ENCODE peak calls at places on chromosomes 1 and 21, in seven cellular contexts. K is epithelial cell of esophagus, H is lower leg skin, M is OCI-LY7, Q is GM20000, Y is bronchial epithelial cell, L is prostate gland. G is an unnamed sample.

GRCh38 chr1:219812491-219813221 is 115.7 kb downstream of the SLC30A10 start:
- DNase-seq in K (peak; percentile 77), L (peak; percentile 13), Q (peak; percentile 60), Y (peak; percentile 66), M (peak; percentile 67), H (no peak), G (no peak)

GRCh38 chr1:13836136-13836535 is 136.1 kb downstream of the PRDM2 start:
- DNase-seq in Y (no peak), M (no peak), Q (no peak), L (no peak), H (no peak), K (no peak), G (no peak)

GRCh38 chr1:172279951-172280350 is 140.5 kb upstream of the C1orf105 start:
- DNase-seq in Q (no peak), Y (peak; percentile 47), K (peak; percentile 39), L (no peak), H (no peak), M (no peak), G (no peak)

GRCh38 chr21:41634858-41635257 is 126.9 kb upstream of the TMPRSS2 start:
- DNase-seq in M (no peak), K (peak; percentile 93), L (no peak), H (peak; percentile 71), Y (peak; percentile 89), Q (no peak), G (no peak)

GRCh38 chr1:66556161-66556611 is 22.2 kb downstream of the SGIP1 start:
- DNase-seq in Y (peak; percentile 80), Q (no peak), H (no peak), K (peak; percentile 65), L (no peak), M (no peak), G (no peak)

GRCh38 chr21:46322351-46323226 is 1.1 kb downstream of the C21orf58 start:
- DNase-seq in H (no peak), M (peak; percentile 46), Y (peak; percentile 27), K (peak; percentile 48), L (no peak), Q (peak; percentile 7), G (no peak)

GRCh38 chr1:241560511-241561187 is 28.5 kb downstream of the KMO start:
- DNase-seq in M (no peak), L (no peak), H (no peak), Q (no peak), Y (no peak), K (no peak), G (no peak)

GRCh38 chr1:231872461-231872910 is 245.9 kb downstream of the DISC1 start:
- DNase-seq in H (no peak), M (no peak), Y (peak; percentile 20), Q (no peak), L (no peak), K (no peak), G (no peak)

GRCh38 chr1:110005971-110006370 is 21.4 kb downstream of the AHCYL1 start:
- DNase-seq in L (no peak), Q (no peak), K (no peak), H (no peak), Y (no peak), M (no peak), G (no peak)

GRCh38 chr1:220166853-220167252 is 72.9 kb downstream of the IARS2 start:
- DNase-seq in K (no peak), L (no peak), Y (no peak), Q (no peak), H (no peak), M (no peak), G (no peak)

GRCh38 chr1:90835661-90836344 is 118.7 kb upstream of the BARHL2 start:
- DNase-seq in K (no peak), H (no peak), L (no peak), Y (no peak), Q (no peak), M (no peak), G (peak; percentile 11)

GRCh38 chr1:228070173-228070572 is 12.3 kb upstream of the ARF1 start:
- DNase-seq in H (no peak), L (no peak), K (no peak), Y (no peak), M (no peak), Q (no peak), G (no peak)

GRCh38 chr1:82317671-82318070 is 516.9 kb downstream of the ADGRL2 start:
- DNase-seq in L (no peak), K (peak; percentile 65), M (no peak), Y (peak; percentile 84), H (no peak), Q (no peak), G (no peak)

GRCh38 chr1:201750934-201751333 is 78.0 kb upstream of the IPO9 start:
- DNase-seq in K (peak; percentile 46), L (no peak), M (no peak), Q (no peak), H (no peak), Y (peak; percentile 51), G (no peak)

GRCh38 chr1:44828841-44829440 is 14.1 kb downstream of the PTCH2 start:
- DNase-seq in L (no peak), K (no peak), Y (no peak), M (no peak), Q (no peak), H (no peak), G (no peak)

GRCh38 chr1:55684131-55684650 is 469.0 kb upstream of the USP24 start:
- DNase-seq in K (no peak), L (no peak), M (no peak), H (no peak), Q (no peak), Y (no peak), G (no peak)

GRCh38 chr1:221247050-221247449 is 367.8 kb downstream of the HLX start:
- DNase-seq in M (no peak), L (no peak), Q (no peak), Y (no peak), K (no peak), H (no peak), G (no peak)

GRCh38 chr21:44544566-44544965 is 4.6 kb upstream of the KRTAP10-1 start:
- DNase-seq in M (no peak), L (no peak), Y (no peak), Q (no peak), H (peak; percentile 40), K (no peak), G (no peak)

GRCh38 chr21:44521928-44522752 is 17.9 kb downstream of the KRTAP10-1 start:
- DNase-seq in L (no peak), K (no peak), Y (no peak), H (peak; percentile 76), Q (no peak), M (no peak), G (no peak)

GRCh38 chr21:27290020-27290419 is 323.1 kb upstream of the ADAMTS5 start:
- DNase-seq in Y (no peak), M (no peak), H (no peak), Q (no peak), L (no peak), K (no peak), G (no peak)

GRCh38 chr1:204544321-204544720 is 28.1 kb downstream of the MDM4 start:
- DNase-seq in H (no peak), Y (peak; percentile 79), Q (no peak), K (peak; percentile 54), L (no peak), M (no peak), G (no peak)

GRCh38 chr1:165629848-165630628 is 996 bp upstream of the MGST3 start:
- DNase-seq in K (no peak), L (peak; percentile 5), Q (no peak), H (no peak), Y (no peak), M (peak; percentile 72), G (no peak)

GRCh38 chr1:192260076-192260475 is 56.7 kb upstream of the RGS21 start:
- DNase-seq in Q (no peak), K (peak; percentile 6), M (no peak), H (no peak), Y (peak; percentile 47), L (no peak), G (no peak)

GRCh38 chr1:211529453-211529852 is 37.5 kb upstream of the RD3 start:
- DNase-seq in Q (no peak), L (peak; percentile 37), M (no peak), Y (peak; percentile 60), H (no peak), K (peak; percentile 27), G (no peak)
- TF ChIP-seq CTCF in Q (no peak), L (no peak), M (no peak), Y (no peak), H (no peak), K (no peak), G (no peak)

GRCh38 chr1:152585586-152585985 is 5.3 kb upstream of the LCE3D start:
- DNase-seq in L (no peak), Q (no peak), Y (no peak), M (no peak), K (no peak), H (no peak), G (no peak)
- TF ChIP-seq CTCF in L (no peak), Q (peak; percentile 6), Y (no peak), M (no peak), K (peak; percentile 27), H (no peak), G (no peak)

GRCh38 chr1:40199126-40199525 is 37.9 kb downstream of the RLF start:
- DNase-seq in M (no peak), Y (no peak), H (no peak), Q (no peak), L (no peak), K (no peak), G (no peak)

GRCh38 chr1:40197656-40198055 is 36.5 kb downstream of the RLF start:
- DNase-seq in M (peak; percentile 19), H (no peak), K (no peak), L (no peak), Y (no peak), Q (no peak), G (no peak)
- TF ChIP-seq CTCF in M (peak; percentile 71), H (no peak), K (no peak), L (no peak), Y (no peak), Q (no peak), G (no peak)

DNA sequence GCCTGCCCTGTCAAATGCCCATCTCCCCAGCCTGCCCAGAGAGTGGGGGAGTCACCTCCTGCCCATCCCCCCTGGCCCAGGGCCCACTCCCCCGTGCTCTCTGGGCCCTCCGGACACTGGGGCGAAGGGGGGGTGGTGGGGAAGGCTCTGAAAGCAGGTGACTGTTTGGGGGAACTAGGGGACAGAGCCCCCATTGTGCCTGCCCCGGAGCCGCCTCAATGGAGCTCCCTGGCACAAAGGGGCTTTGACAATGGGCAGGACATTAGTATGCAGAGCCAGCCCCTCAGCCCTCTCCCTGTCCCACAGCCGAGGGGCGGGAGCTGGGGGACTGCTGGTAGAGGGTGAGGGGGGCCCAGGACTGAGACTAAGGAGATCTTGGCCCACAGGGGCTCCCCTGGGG is 7.8 kb downstream of the KCNJ10 start:
- DNase-seq in Y (no peak), H (no peak), M (no peak), L (no peak), K (no peak), Q (no peak), G (no peak)
- TF ChIP-seq CTCF in Y (no peak), H (no peak), M (no peak), L (no peak), K (no peak), Q (no peak), G (no peak)

GRCh38 chr1:206430031-206430983 is 40.0 kb upstream of the IKBKE start:
- DNase-seq in Y (peak; percentile 99), H (no peak), Q (peak; percentile 75), L (no peak), M (no peak), K (peak; percentile 97), G (no peak)
- TF ChIP-seq CTCF in Y (no peak), H (no peak), Q (no peak), L (no peak), M (no peak), K (peak; percentile 30), G (no peak)

G was measured in heart right ventricle.